ENCODE peak calls at places on chromosomes 13 and 19, in six cellular contexts. One of them, this sample, is unnamed.

GRCh38 chr13:21060063-21060826 is 1.1 kb downstream of the LATS2 start:
- DNase-seq in activated T-cell treated with anti-CD3 and anti-CD28 coated beads, Interleukin-2, amount 50 U/mL, for 24 hours: peak
- DNase-seq in amniotic stem cell: no peak
- DNase-seq in GM04504: no peak
- DNase-seq in activated T-helper 1 cell treated with anti-CD3 and anti-CD28 coated beads, Interleukin-2, amount 50 U/mL, for 16 hours: no peak
- DNase-seq in central memory CD8-positive, alpha-beta T cell: no peak
- DNase-seq in this sample: no peak

GRCh38 chr19:610801-611505 is 21.3 kb downstream of the HCN2 start:
- DNase-seq in activated T-cell treated with anti-CD3 and anti-CD28 coated beads, Interleukin-2, amount 50 U/mL, for 24 hours: peak
- DNase-seq in amniotic stem cell: no peak
- DNase-seq in GM04504: no peak
- DNase-seq in activated T-helper 1 cell treated with anti-CD3 and anti-CD28 coated beads, Interleukin-2, amount 50 U/mL, for 16 hours: peak
- DNase-seq in central memory CD8-positive, alpha-beta T cell: peak
- DNase-seq in this sample: no peak

GRCh38 chr19:35717665-35718344 is at the start of gene KMT2B:
- DNase-seq in activated T-cell treated with anti-CD3 and anti-CD28 coated beads, Interleukin-2, amount 50 U/mL, for 24 hours: no peak
- DNase-seq in amniotic stem cell: peak
- DNase-seq in GM04504: peak
- DNase-seq in activated T-helper 1 cell treated with anti-CD3 and anti-CD28 coated beads, Interleukin-2, amount 50 U/mL, for 16 hours: no peak
- DNase-seq in central memory CD8-positive, alpha-beta T cell: no peak
- DNase-seq in this sample: peak

GRCh38 chr13:98599502-98600328 is 22.8 kb upstream of the STK24 start:
- DNase-seq in activated T-cell treated with anti-CD3 and anti-CD28 coated beads, Interleukin-2, amount 50 U/mL, for 24 hours: no peak
- DNase-seq in amniotic stem cell: no peak
- DNase-seq in GM04504: no peak
- DNase-seq in activated T-helper 1 cell treated with anti-CD3 and anti-CD28 coated beads, Interleukin-2, amount 50 U/mL, for 16 hours: no peak
- DNase-seq in central memory CD8-positive, alpha-beta T cell: no peak
- DNase-seq in this sample: no peak

GRCh38 chr13:44815507-44816074 is 173.7 kb downstream of the NUFIP1 start:
- DNase-seq in activated T-cell treated with anti-CD3 and anti-CD28 coated beads, Interleukin-2, amount 50 U/mL, for 24 hours: peak
- DNase-seq in amniotic stem cell: peak
- DNase-seq in GM04504: peak
- DNase-seq in activated T-helper 1 cell treated with anti-CD3 and anti-CD28 coated beads, Interleukin-2, amount 50 U/mL, for 16 hours: no peak
- DNase-seq in central memory CD8-positive, alpha-beta T cell: no peak
- DNase-seq in this sample: peak

GRCh38 chr13:97142452-97142851 is 79.7 kb upstream of the MBNL2 start:
- DNase-seq in activated T-cell treated with anti-CD3 and anti-CD28 coated beads, Interleukin-2, amount 50 U/mL, for 24 hours: no peak
- DNase-seq in amniotic stem cell: no peak
- DNase-seq in GM04504: no peak
- DNase-seq in activated T-helper 1 cell treated with anti-CD3 and anti-CD28 coated beads, Interleukin-2, amount 50 U/mL, for 16 hours: no peak
- DNase-seq in central memory CD8-positive, alpha-beta T cell: no peak
- DNase-seq in this sample: no peak

GRCh38 chr13:72062566-72062965 is 195.6 kb upstream of the DACH1 start:
- DNase-seq in activated T-cell treated with anti-CD3 and anti-CD28 coated beads, Interleukin-2, amount 50 U/mL, for 24 hours: no peak
- DNase-seq in amniotic stem cell: no peak
- DNase-seq in GM04504: no peak
- DNase-seq in activated T-helper 1 cell treated with anti-CD3 and anti-CD28 coated beads, Interleukin-2, amount 50 U/mL, for 16 hours: no peak
- DNase-seq in central memory CD8-positive, alpha-beta T cell: no peak
- DNase-seq in this sample: no peak

GRCh38 chr13:97015661-97016350 is 21.5 kb upstream of the OXGR1 start:
- DNase-seq in activated T-cell treated with anti-CD3 and anti-CD28 coated beads, Interleukin-2, amount 50 U/mL, for 24 hours: no peak
- DNase-seq in amniotic stem cell: no peak
- DNase-seq in GM04504: no peak
- DNase-seq in activated T-helper 1 cell treated with anti-CD3 and anti-CD28 coated beads, Interleukin-2, amount 50 U/mL, for 16 hours: no peak
- DNase-seq in central memory CD8-positive, alpha-beta T cell: no peak
- DNase-seq in this sample: no peak

GRCh38 chr19:18157465-18158063 is 4.6 kb downstream of the PIK3R2 start:
- DNase-seq in activated T-cell treated with anti-CD3 and anti-CD28 coated beads, Interleukin-2, amount 50 U/mL, for 24 hours: no peak
- DNase-seq in amniotic stem cell: no peak
- DNase-seq in GM04504: no peak
- DNase-seq in activated T-helper 1 cell treated with anti-CD3 and anti-CD28 coated beads, Interleukin-2, amount 50 U/mL, for 16 hours: no peak
- DNase-seq in central memory CD8-positive, alpha-beta T cell: no peak
- DNase-seq in this sample: no peak

GRCh38 chr13:48726711-48727110 is 73.0 kb downstream of the CYSLTR2 start:
- DNase-seq in activated T-cell treated with anti-CD3 and anti-CD28 coated beads, Interleukin-2, amount 50 U/mL, for 24 hours: no peak
- DNase-seq in amniotic stem cell: no peak
- DNase-seq in GM04504: no peak
- DNase-seq in activated T-helper 1 cell treated with anti-CD3 and anti-CD28 coated beads, Interleukin-2, amount 50 U/mL, for 16 hours: no peak
- DNase-seq in central memory CD8-positive, alpha-beta T cell: no peak
- DNase-seq in this sample: no peak

GRCh38 chr19:40831502-40832430 is 18.5 kb downstream of the CYP2A6 start:
- DNase-seq in activated T-cell treated with anti-CD3 and anti-CD28 coated beads, Interleukin-2, amount 50 U/mL, for 24 hours: peak
- DNase-seq in amniotic stem cell: peak
- DNase-seq in GM04504: peak
- DNase-seq in activated T-helper 1 cell treated with anti-CD3 and anti-CD28 coated beads, Interleukin-2, amount 50 U/mL, for 16 hours: no peak
- DNase-seq in central memory CD8-positive, alpha-beta T cell: no peak
- DNase-seq in this sample: peak

GRCh38 chr19:13984875-13985741 is 21.0 kb downstream of the RFX1 start:
- DNase-seq in activated T-cell treated with anti-CD3 and anti-CD28 coated beads, Interleukin-2, amount 50 U/mL, for 24 hours: no peak
- DNase-seq in amniotic stem cell: no peak
- DNase-seq in GM04504: no peak
- DNase-seq in activated T-helper 1 cell treated with anti-CD3 and anti-CD28 coated beads, Interleukin-2, amount 50 U/mL, for 16 hours: no peak
- DNase-seq in central memory CD8-positive, alpha-beta T cell: no peak
- DNase-seq in this sample: no peak

GRCh38 chr13:39105110-39105509 is 66.9 kb downstream of the NHLRC3 start:
- DNase-seq in activated T-cell treated with anti-CD3 and anti-CD28 coated beads, Interleukin-2, amount 50 U/mL, for 24 hours: no peak
- DNase-seq in amniotic stem cell: no peak
- DNase-seq in GM04504: no peak
- DNase-seq in activated T-helper 1 cell treated with anti-CD3 and anti-CD28 coated beads, Interleukin-2, amount 50 U/mL, for 16 hours: no peak
- DNase-seq in central memory CD8-positive, alpha-beta T cell: no peak
- DNase-seq in this sample: no peak

GRCh38 chr13:111414341-111414740 is 93.9 kb downstream of the TEX29 start:
- DNase-seq in activated T-cell treated with anti-CD3 and anti-CD28 coated beads, Interleukin-2, amount 50 U/mL, for 24 hours: no peak
- DNase-seq in amniotic stem cell: no peak
- DNase-seq in GM04504: no peak
- DNase-seq in activated T-helper 1 cell treated with anti-CD3 and anti-CD28 coated beads, Interleukin-2, amount 50 U/mL, for 16 hours: no peak
- DNase-seq in central memory CD8-positive, alpha-beta T cell: no peak
- DNase-seq in this sample: no peak

GRCh38 chr13:92224052-92224821 is 825.8 kb downstream of the GPC5 start:
- DNase-seq in activated T-cell treated with anti-CD3 and anti-CD28 coated beads, Interleukin-2, amount 50 U/mL, for 24 hours: no peak
- DNase-seq in amniotic stem cell: no peak
- DNase-seq in GM04504: peak
- DNase-seq in activated T-helper 1 cell treated with anti-CD3 and anti-CD28 coated beads, Interleukin-2, amount 50 U/mL, for 16 hours: no peak
- DNase-seq in central memory CD8-positive, alpha-beta T cell: no peak
- DNase-seq in this sample: no peak

GRCh38 chr13:30154531-30154930 is 152.8 kb downstream of the KATNAL1 start:
- DNase-seq in activated T-cell treated with anti-CD3 and anti-CD28 coated beads, Interleukin-2, amount 50 U/mL, for 24 hours: no peak
- DNase-seq in amniotic stem cell: no peak
- DNase-seq in GM04504: no peak
- DNase-seq in activated T-helper 1 cell treated with anti-CD3 and anti-CD28 coated beads, Interleukin-2, amount 50 U/mL, for 16 hours: no peak
- DNase-seq in central memory CD8-positive, alpha-beta T cell: no peak
- DNase-seq in this sample: no peak

GRCh38 chr19:33134571-33135041 is 2.7 kb downstream of the WDR88 start:
- DNase-seq in activated T-cell treated with anti-CD3 and anti-CD28 coated beads, Interleukin-2, amount 50 U/mL, for 24 hours: peak
- DNase-seq in amniotic stem cell: no peak
- DNase-seq in GM04504: no peak
- DNase-seq in activated T-helper 1 cell treated with anti-CD3 and anti-CD28 coated beads, Interleukin-2, amount 50 U/mL, for 16 hours: peak
- DNase-seq in central memory CD8-positive, alpha-beta T cell: peak
- DNase-seq in this sample: no peak

GRCh38 chr19:14661372-14661924 is 13.2 kb downstream of the ADGRE3 start:
- DNase-seq in activated T-cell treated with anti-CD3 and anti-CD28 coated beads, Interleukin-2, amount 50 U/mL, for 24 hours: no peak
- DNase-seq in amniotic stem cell: no peak
- DNase-seq in GM04504: no peak
- DNase-seq in activated T-helper 1 cell treated with anti-CD3 and anti-CD28 coated beads, Interleukin-2, amount 50 U/mL, for 16 hours: no peak
- DNase-seq in central memory CD8-positive, alpha-beta T cell: no peak
- DNase-seq in this sample: no peak

GRCh38 chr19:34128558-34129250 is 43.6 kb upstream of the LSM14A start:
- DNase-seq in activated T-cell treated with anti-CD3 and anti-CD28 coated beads, Interleukin-2, amount 50 U/mL, for 24 hours: no peak
- DNase-seq in amniotic stem cell: no peak
- DNase-seq in GM04504: peak
- DNase-seq in activated T-helper 1 cell treated with anti-CD3 and anti-CD28 coated beads, Interleukin-2, amount 50 U/mL, for 16 hours: no peak
- DNase-seq in central memory CD8-positive, alpha-beta T cell: no peak
- DNase-seq in this sample: no peak

GRCh38 chr19:11693505-11694499 is 44.9 kb downstream of the ZNF823 start:
- DNase-seq in activated T-cell treated with anti-CD3 and anti-CD28 coated beads, Interleukin-2, amount 50 U/mL, for 24 hours: no peak
- DNase-seq in amniotic stem cell: peak
- DNase-seq in GM04504: peak
- DNase-seq in activated T-helper 1 cell treated with anti-CD3 and anti-CD28 coated beads, Interleukin-2, amount 50 U/mL, for 16 hours: no peak
- DNase-seq in central memory CD8-positive, alpha-beta T cell: no peak
- DNase-seq in this sample: peak

GRCh38 chr19:18172331-18173053 is 1.1 kb upstream of the IFI30 start:
- DNase-seq in activated T-cell treated with anti-CD3 and anti-CD28 coated beads, Interleukin-2, amount 50 U/mL, for 24 hours: no peak
- DNase-seq in amniotic stem cell: no peak
- DNase-seq in GM04504: no peak
- DNase-seq in activated T-helper 1 cell treated with anti-CD3 and anti-CD28 coated beads, Interleukin-2, amount 50 U/mL, for 16 hours: no peak
- DNase-seq in central memory CD8-positive, alpha-beta T cell: no peak
- DNase-seq in this sample: no peak

GRCh38 chr13:36163809-36164308 is 32.7 kb upstream of the DCLK1 start:
- DNase-seq in activated T-cell treated with anti-CD3 and anti-CD28 coated beads, Interleukin-2, amount 50 U/mL, for 24 hours: no peak
- DNase-seq in amniotic stem cell: peak
- DNase-seq in GM04504: no peak
- DNase-seq in activated T-helper 1 cell treated with anti-CD3 and anti-CD28 coated beads, Interleukin-2, amount 50 U/mL, for 16 hours: no peak
- DNase-seq in central memory CD8-positive, alpha-beta T cell: no peak
- DNase-seq in this sample: peak

GRCh38 chr13:30679483-30680330 is 55.6 kb upstream of the ALOX5AP start:
- DNase-seq in activated T-cell treated with anti-CD3 and anti-CD28 coated beads, Interleukin-2, amount 50 U/mL, for 24 hours: peak
- DNase-seq in amniotic stem cell: no peak
- DNase-seq in GM04504: no peak
- DNase-seq in activated T-helper 1 cell treated with anti-CD3 and anti-CD28 coated beads, Interleukin-2, amount 50 U/mL, for 16 hours: no peak
- DNase-seq in central memory CD8-positive, alpha-beta T cell: no peak
- DNase-seq in this sample: peak

GRCh38 chr19:30358319-30358718 is 13.9 kb upstream of the ZNF536 start:
- DNase-seq in activated T-cell treated with anti-CD3 and anti-CD28 coated beads, Interleukin-2, amount 50 U/mL, for 24 hours: no peak
- DNase-seq in amniotic stem cell: no peak
- DNase-seq in GM04504: no peak
- DNase-seq in activated T-helper 1 cell treated with anti-CD3 and anti-CD28 coated beads, Interleukin-2, amount 50 U/mL, for 16 hours: no peak
- DNase-seq in central memory CD8-positive, alpha-beta T cell: no peak
- DNase-seq in this sample: no peak

GRCh38 chr19:18263324-18264215 is 10.7 kb downstream of the IQCN start:
- DNase-seq in activated T-cell treated with anti-CD3 and anti-CD28 coated beads, Interleukin-2, amount 50 U/mL, for 24 hours: no peak
- DNase-seq in amniotic stem cell: no peak
- DNase-seq in GM04504: no peak
- DNase-seq in activated T-helper 1 cell treated with anti-CD3 and anti-CD28 coated beads, Interleukin-2, amount 50 U/mL, for 16 hours: no peak
- DNase-seq in central memory CD8-positive, alpha-beta T cell: no peak
- DNase-seq in this sample: no peak

GRCh38 chr19:16070366-16070990 is 5.8 kb upstream of the TPM4 start:
- DNase-seq in activated T-cell treated with anti-CD3 and anti-CD28 coated beads, Interleukin-2, amount 50 U/mL, for 24 hours: peak
- DNase-seq in amniotic stem cell: no peak
- DNase-seq in GM04504: no peak
- DNase-seq in activated T-helper 1 cell treated with anti-CD3 and anti-CD28 coated beads, Interleukin-2, amount 50 U/mL, for 16 hours: peak
- DNase-seq in central memory CD8-positive, alpha-beta T cell: peak
- DNase-seq in this sample: no peak

GRCh38 chr19:5271145-5271544 is 69.5 kb downstream of the PTPRS start:
- DNase-seq in activated T-cell treated with anti-CD3 and anti-CD28 coated beads, Interleukin-2, amount 50 U/mL, for 24 hours: no peak
- DNase-seq in amniotic stem cell: no peak
- DNase-seq in GM04504: no peak
- DNase-seq in activated T-helper 1 cell treated with anti-CD3 and anti-CD28 coated beads, Interleukin-2, amount 50 U/mL, for 16 hours: no peak
- DNase-seq in central memory CD8-positive, alpha-beta T cell: no peak
- DNase-seq in this sample: no peak

GRCh38 chr13:50200988-50201387 is 185.7 kb downstream of the KCNRG start:
- DNase-seq in activated T-cell treated with anti-CD3 and anti-CD28 coated beads, Interleukin-2, amount 50 U/mL, for 24 hours: no peak
- DNase-seq in amniotic stem cell: no peak
- DNase-seq in GM04504: no peak
- DNase-seq in activated T-helper 1 cell treated with anti-CD3 and anti-CD28 coated beads, Interleukin-2, amount 50 U/mL, for 16 hours: no peak
- DNase-seq in central memory CD8-positive, alpha-beta T cell: no peak
- DNase-seq in this sample: no peak

GRCh38 chr13:96284971-96285370 is 195.1 kb downstream of the HS6ST3 start:
- DNase-seq in activated T-cell treated with anti-CD3 and anti-CD28 coated beads, Interleukin-2, amount 50 U/mL, for 24 hours: no peak
- DNase-seq in amniotic stem cell: no peak
- DNase-seq in GM04504: no peak
- DNase-seq in activated T-helper 1 cell treated with anti-CD3 and anti-CD28 coated beads, Interleukin-2, amount 50 U/mL, for 16 hours: no peak
- DNase-seq in central memory CD8-positive, alpha-beta T cell: no peak
- DNase-seq in this sample: no peak

GRCh38 chr19:7470540-7471305 is 18.1 kb downstream of the PEX11G start:
- DNase-seq in activated T-cell treated with anti-CD3 and anti-CD28 coated beads, Interleukin-2, amount 50 U/mL, for 24 hours: no peak
- DNase-seq in amniotic stem cell: no peak
- DNase-seq in GM04504: no peak
- DNase-seq in activated T-helper 1 cell treated with anti-CD3 and anti-CD28 coated beads, Interleukin-2, amount 50 U/mL, for 16 hours: no peak
- DNase-seq in central memory CD8-positive, alpha-beta T cell: no peak
- DNase-seq in this sample: no peak

GRCh38 chr13:93776936-93777335 is 550.3 kb downstream of the GPC6 start:
- DNase-seq in activated T-cell treated with anti-CD3 and anti-CD28 coated beads, Interleukin-2, amount 50 U/mL, for 24 hours: no peak
- DNase-seq in amniotic stem cell: no peak
- DNase-seq in GM04504: peak
- DNase-seq in activated T-helper 1 cell treated with anti-CD3 and anti-CD28 coated beads, Interleukin-2, amount 50 U/mL, for 16 hours: no peak
- DNase-seq in central memory CD8-positive, alpha-beta T cell: no peak
- DNase-seq in this sample: peak

GRCh38 chr13:103187621-103188020 is 121.4 kb upstream of the SLC10A2 start:
- DNase-seq in activated T-cell treated with anti-CD3 and anti-CD28 coated beads, Interleukin-2, amount 50 U/mL, for 24 hours: no peak
- DNase-seq in amniotic stem cell: no peak
- DNase-seq in GM04504: no peak
- DNase-seq in activated T-helper 1 cell treated with anti-CD3 and anti-CD28 coated beads, Interleukin-2, amount 50 U/mL, for 16 hours: no peak
- DNase-seq in central memory CD8-positive, alpha-beta T cell: no peak
- DNase-seq in this sample: no peak

GRCh38 chr13:46160474-46161066 is 21.4 kb downstream of the LCP1 start:
- DNase-seq in activated T-cell treated with anti-CD3 and anti-CD28 coated beads, Interleukin-2, amount 50 U/mL, for 24 hours: no peak
- DNase-seq in amniotic stem cell: peak
- DNase-seq in GM04504: peak
- DNase-seq in activated T-helper 1 cell treated with anti-CD3 and anti-CD28 coated beads, Interleukin-2, amount 50 U/mL, for 16 hours: no peak
- DNase-seq in central memory CD8-positive, alpha-beta T cell: peak
- DNase-seq in this sample: peak

This sample was measured in AG09319.